ENCODE peak calls at places on chromosomes 6 and 20, in seven cellular contexts. G, P, D, C, X, L and U are unnamed samples.

GRCh38 chr6:37624121-37624520 is 73.6 kb downstream of the MDGA1 start:
- DNase-seq in G (no peak), P (no peak), D (no peak), C (no peak), X (no peak), L (no peak), U (no peak)

GRCh38 chr20:41336711-41337492 is 3.7 kb upstream of the LPIN3 start:
- DNase-seq in G (no peak), P (no peak), D (no peak), C (no peak), X (no peak), L (no peak), U (no peak)

GRCh38 chr20:9218412-9219001 is 149.6 kb downstream of the PLCB4 start:
- DNase-seq in G (no peak), P (no peak), D (no peak), C (no peak), X (peak; percentile 8), L (no peak), U (no peak)

GRCh38 chr20:41005361-41005729 is 23.3 kb upstream of the TOP1 start:
- DNase-seq in G (no peak), P (no peak), D (peak; percentile 74), C (no peak), X (no peak), L (no peak), U (peak; percentile 87)

GRCh38 chr20:35320396-35321126 is 28.3 kb upstream of the FAM83C start:
- DNase-seq in G (peak; percentile 85), P (no peak), D (peak; percentile 65), C (no peak), X (no peak), L (no peak), U (no peak)

GRCh38 chr20:11849270-11849920 is 68.3 kb upstream of the BTBD3 start:
- DNase-seq in G (no peak), P (no peak), D (no peak), C (no peak), X (no peak), L (no peak), U (no peak)

GRCh38 chr6:32970413-32971244 is 2.2 kb downstream of the BRD2 start:
- DNase-seq in G (peak; percentile 77), P (peak; percentile 61), D (peak; percentile 60), C (peak; percentile 74), X (peak; percentile 68), L (peak; percentile 87), U (peak; percentile 94)

GRCh38 chr6:53984163-53984562 is 127.1 kb upstream of the MLIP start:
- DNase-seq in G (peak; percentile 15), P (no peak), D (peak; percentile 86), C (no peak), X (no peak), L (no peak), U (no peak)

GRCh38 chr6:1842334-1842733 is 232.6 kb downstream of the FOXC1 start:
- DNase-seq in G (no peak), P (no peak), D (no peak), C (no peak), X (no peak), L (no peak), U (no peak)

GRCh38 chr6:84967389-84967788 is 203.0 kb upstream of the TBX18 start:
- DNase-seq in G (peak; percentile 52), P (no peak), D (peak; percentile 48), C (peak; percentile 14), X (peak; percentile 32), L (peak; percentile 62), U (peak; percentile 53)

GRCh38 chr20:48831702-48832422 is 4.1 kb upstream of the PREX1 start:
- DNase-seq in G (no peak), P (no peak), D (no peak), C (no peak), X (peak; percentile 48), L (no peak), U (no peak)

GRCh38 chr6:111406200-111406711 is 76.8 kb downstream of the REV3L start:
- DNase-seq in G (no peak), P (peak; percentile 96), D (no peak), C (no peak), X (no peak), L (no peak), U (no peak)

GRCh38 chr6:114342826-114343781 is at the start of gene HS3ST5:
- DNase-seq in G (peak; percentile 57), P (no peak), D (peak; percentile 6), C (peak; percentile 86), X (no peak), L (peak; percentile 89), U (no peak)

GRCh38 chr6:28585335-28585734 is 59.7 kb downstream of the GPX5 start:
- DNase-seq in G (peak; percentile 55), P (no peak), D (no peak), C (no peak), X (peak; percentile 31), L (no peak), U (no peak)

GRCh38 chr6:145656128-145656527 is 79.2 kb downstream of the EPM2A start:
- DNase-seq in G (no peak), P (no peak), D (no peak), C (no peak), X (no peak), L (no peak), U (no peak)

GRCh38 chr6:118680452-118681095 is 29.2 kb upstream of the CEP85L start:
- DNase-seq in G (no peak), P (no peak), D (no peak), C (no peak), X (no peak), L (no peak), U (no peak)

GRCh38 chr20:38726849-38727601 is 2.7 kb downstream of the SLC32A1 start:
- DNase-seq in G (peak; percentile 61), P (no peak), D (no peak), C (peak; percentile 90), X (peak; percentile 75), L (peak; percentile 99), U (no peak)

GRCh38 chr6:2839195-2839981 is 2.3 kb downstream of the SERPINB1 start:
- DNase-seq in G (peak; percentile 98), P (no peak), D (peak; percentile 79), C (no peak), X (no peak), L (no peak), U (no peak)

GRCh38 chr20:10917826-10918225 is 244.0 kb upstream of the JAG1 start:
- DNase-seq in G (no peak), P (no peak), D (no peak), C (no peak), X (no peak), L (no peak), U (no peak)

GRCh38 chr6:130156908-130157307 is 65.8 kb downstream of the SAMD3 start:
- DNase-seq in G (no peak), P (no peak), D (no peak), C (no peak), X (no peak), L (no peak), U (no peak)

GRCh38 chr6:127053032-127053908 is 65.2 kb upstream of the RSPO3 start:
- DNase-seq in G (no peak), P (no peak), D (no peak), C (no peak), X (no peak), L (no peak), U (no peak)

GRCh38 chr6:43744490-43744889 is 25.5 kb upstream of the VEGFA start:
- DNase-seq in G (no peak), P (no peak), D (no peak), C (peak; percentile 8), X (peak; percentile 55), L (no peak), U (no peak)

GRCh38 chr6:43742285-43742684 is 27.7 kb upstream of the VEGFA start:
- DNase-seq in G (no peak), P (no peak), D (no peak), C (peak; percentile 10), X (no peak), L (no peak), U (no peak)

GRCh38 chr6:43742931-43743632 is 26.9 kb upstream of the VEGFA start:
- DNase-seq in G (no peak), P (no peak), D (no peak), C (peak; percentile 3), X (no peak), L (peak; percentile 41), U (no peak)

GRCh38 chr6:43744931-43745727 is 24.9 kb upstream of the VEGFA start:
- DNase-seq in G (no peak), P (no peak), D (no peak), C (peak; percentile 12), X (no peak), L (peak; percentile 45), U (peak; percentile 31)

GRCh38 chr6:43743682-43744381 is 26.2 kb upstream of the VEGFA start:
- DNase-seq in G (peak; percentile 47), P (no peak), D (no peak), C (no peak), X (no peak), L (peak; percentile 4), U (no peak)
- TF ChIP-seq JUND in G (no peak), P (no peak), D (no peak), C (no peak), X (no peak), L (no peak), U (no peak)

GRCh38 chr6:162234631-162235030 is 492.9 kb downstream of the PRKN start:
- DNase-seq in G (peak; percentile 15), P (no peak), D (no peak), C (no peak), X (no peak), L (no peak), U (no peak)
- TF ChIP-seq JUND in G (no peak), P (no peak), D (no peak), C (no peak), X (no peak), L (no peak), U (no peak)

DNA sequence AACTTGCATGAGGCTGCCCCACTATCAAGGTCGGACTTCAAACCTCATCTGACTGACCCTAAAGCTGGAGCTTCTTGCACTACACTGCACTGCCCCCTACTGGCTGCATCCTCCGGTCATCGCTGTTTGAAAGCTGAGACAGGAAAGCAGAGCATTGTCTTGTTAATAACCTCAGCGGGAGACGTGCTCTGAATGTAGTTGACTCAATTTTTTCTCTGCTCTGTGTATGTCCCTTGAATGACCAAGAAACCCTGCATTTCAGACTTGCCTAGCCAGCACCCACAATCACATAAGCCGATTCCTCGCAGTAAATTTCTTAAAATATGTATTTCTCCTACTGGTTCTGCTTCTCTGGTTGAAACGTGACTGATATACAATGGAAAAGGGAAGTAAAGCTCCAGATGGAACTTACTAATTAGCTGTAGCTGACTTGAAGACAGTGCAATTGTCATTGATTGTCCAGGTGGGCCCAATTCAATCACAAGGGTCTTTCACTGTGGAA is 27.8 kb downstream of the TCF21 start:
- DNase-seq in G (peak; percentile 75), P (peak; percentile 35), D (peak; percentile 85), C (peak; percentile 60), X (peak; percentile 68), L (peak; percentile 99), U (peak; percentile 79)
- TF ChIP-seq JUND in G (no peak), P (no peak), D (no peak), C (no peak), X (peak; percentile 24), L (no peak), U (no peak)

DNA sequence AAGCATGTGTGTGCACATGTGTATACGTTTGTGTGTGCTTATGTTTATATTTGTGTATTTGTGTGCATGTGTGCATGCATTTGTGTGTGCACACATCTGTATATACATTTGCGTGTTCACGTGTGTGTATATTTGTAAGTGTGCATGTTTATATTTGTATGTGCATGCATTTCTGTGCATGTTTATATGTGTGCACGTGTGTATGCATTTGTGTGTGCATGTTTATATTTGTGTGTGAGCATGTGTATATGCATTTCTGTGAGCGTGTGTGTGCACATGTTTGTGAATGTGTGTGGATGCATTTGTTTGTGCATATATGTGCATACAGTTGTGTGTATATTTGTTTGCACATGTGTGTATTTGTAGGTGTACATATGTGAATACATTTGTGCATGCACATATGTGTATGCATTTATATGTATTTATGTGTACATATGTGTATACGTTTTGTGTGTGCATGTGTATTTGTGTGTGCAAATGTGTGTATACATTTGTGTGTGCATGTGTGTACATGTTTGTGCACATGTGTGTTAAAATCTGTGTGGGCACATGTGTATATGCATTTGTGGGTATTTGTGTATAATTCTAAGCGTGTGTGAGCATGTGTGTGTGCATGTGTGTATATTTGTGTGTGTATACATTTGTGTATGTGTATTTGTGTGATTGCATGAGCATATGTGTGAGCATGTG is 140.4 kb upstream of the AFDN start:
- DNase-seq in G (no peak), P (no peak), D (no peak), C (no peak), X (no peak), L (no peak), U (no peak)
- TF ChIP-seq JUND in G (no peak), P (no peak), D (no peak), C (no peak), X (no peak), L (no peak), U (no peak)